ENCODE peak calls at places on chromosomes 6 and 20, in six cellular contexts. N, D, I, Y, F and Z are unnamed samples.

GRCh38 chr20:24364464-24364863 is 105.0 kb upstream of the SYNDIG1 start:
- DNase-seq in N (no peak), D (no peak), I (no peak), Y (no peak), F (no peak), Z (no peak)

GRCh38 chr6:34129753-34130152 is 16.1 kb downstream of the GRM4 start:
- DNase-seq in N (no peak), D (no peak), I (no peak), Y (no peak), F (no peak), Z (no peak)

GRCh38 chr20:37943033-37943432 is 40.1 kb downstream of the VSTM2L start:
- DNase-seq in N (no peak), D (no peak), I (no peak), Y (no peak), F (no peak), Z (no peak)

GRCh38 chr6:22025468-22026159 is 271.2 kb downstream of the PRL start:
- DNase-seq in N (peak), D (no peak), I (no peak), Y (no peak), F (no peak), Z (peak)

GRCh38 chr6:43311681-43312080 is 3.1 kb upstream of the CRIP3 start:
- DNase-seq in N (no peak), D (no peak), I (no peak), Y (no peak), F (no peak), Z (no peak)

GRCh38 chr6:26538936-26539615 is 910 bp downstream of the HMGN4 start:
- DNase-seq in N (no peak), D (no peak), I (no peak), Y (no peak), F (no peak), Z (no peak)

GRCh38 chr20:48921883-48922867 is 664 bp downstream of the ARFGEF2 start:
- DNase-seq in N (no peak), D (no peak), I (peak), Y (no peak), F (peak), Z (no peak)

GRCh38 chr20:59455392-59456341 is 148.7 kb upstream of the PHACTR3 start:
- DNase-seq in N (no peak), D (no peak), I (no peak), Y (no peak), F (no peak), Z (no peak)

GRCh38 chr6:43572015-43572414 is 3.8 kb downstream of the XPO5 start:
- DNase-seq in N (no peak), D (no peak), I (no peak), Y (no peak), F (no peak), Z (no peak)

GRCh38 chr20:38304845-38305447 is 990 bp downstream of the BPI start:
- DNase-seq in N (no peak), D (no peak), I (no peak), Y (no peak), F (no peak), Z (no peak)